ENCODE peak calls at places on chromosomes 12 and 14, in eight cellular contexts. G is coronary artery, Y is epithelial cell of esophagus, M is type B pancreatic cell, D is progenitor cell of endocrine pancreas, F is A549, X is endothelial cell, K is MM.1S. I is an unnamed sample.

GRCh38 chr12:113768850-113769249 is 197.3 kb downstream of the RBM19 start:
- DNase-seq in F (no peak), X (no peak), M (no peak), Y (no peak), G (no peak), D (no peak), K (no peak), I (no peak)

GRCh38 chr12:3164454-3165310 is 87.5 kb downstream of the TSPAN9 start:
- DNase-seq in K (no peak), D (no peak), X (no peak), F (no peak), M (no peak), Y (no peak), G (no peak), I (no peak)

GRCh38 chr12:115478505-115478904 is 794.5 kb upstream of the TBX3 start:
- DNase-seq in M (no peak), G (no peak), F (no peak), K (no peak), D (no peak), X (no peak), Y (no peak), I (no peak)

GRCh38 chr12:124302807-124303578 is 8.1 kb downstream of the RFLNA start:
- DNase-seq in K (no peak), M (no peak), F (no peak), D (no peak), Y (no peak), G (no peak), X (no peak), I (no peak)

GRCh38 chr12:82522762-82523161 is 163.9 kb upstream of the TMTC2 start:
- DNase-seq in X (no peak), G (no peak), K (no peak), D (no peak), F (no peak), M (no peak), Y (no peak), I (no peak)

GRCh38 chr14:71856199-71856919 is 75.9 kb upstream of the RGS6 start:
- DNase-seq in X (no peak), G (no peak), Y (peak), F (no peak), D (no peak), M (no peak), K (peak), I (no peak)

GRCh38 chr14:98548071-98548686 is 723.8 kb downstream of the BCL11B start:
- DNase-seq in G (no peak), M (no peak), Y (peak), X (no peak), F (no peak), D (no peak), K (no peak), I (no peak)

GRCh38 chr14:72787841-72788240 is 106.1 kb downstream of the DPF3 start:
- DNase-seq in M (no peak), G (peak), F (no peak), K (no peak), Y (no peak), X (no peak), D (no peak), I (no peak)

GRCh38 chr12:100221523-100221922 is 20.9 kb downstream of the ACTR6 start:
- DNase-seq in G (no peak), M (no peak), X (no peak), D (no peak), K (no peak), Y (no peak), F (no peak), I (no peak)

GRCh38 chr12:64609543-64610091 is 678 bp upstream of the RASSF3 start:
- DNase-seq in Y (no peak), F (peak), X (peak), K (peak), D (no peak), M (no peak), G (no peak), I (no peak)

GRCh38 chr12:24739094-24739779 is 209.7 kb downstream of the BCAT1 start:
- DNase-seq in K (no peak), D (no peak), F (no peak), M (no peak), X (no peak), Y (peak), G (no peak), I (no peak)

GRCh38 chr12:132178314-132178713 is 34.1 kb downstream of the NOC4L start:
- DNase-seq in Y (no peak), M (no peak), K (no peak), D (no peak), X (no peak), G (no peak), F (no peak), I (no peak)

GRCh38 chr12:75706786-75707605 is 195.6 kb upstream of the KRR1 start:
- DNase-seq in D (no peak), Y (peak), G (no peak), M (no peak), K (no peak), F (no peak), X (no peak), I (no peak)

GRCh38 chr14:64387232-64387737 is 868 bp upstream of the MTHFD1 start:
- DNase-seq in D (no peak), Y (peak), G (no peak), F (peak), K (no peak), M (peak), X (peak), I (no peak)

GRCh38 chr14:21133896-21134295 is 22.0 kb downstream of the OR5AU1 start:
- DNase-seq in X (no peak), F (no peak), D (no peak), Y (no peak), K (no peak), M (no peak), G (no peak), I (no peak)

GRCh38 chr14:21136024-21136423 is 19.8 kb downstream of the OR5AU1 start:
- DNase-seq in G (no peak), K (peak), X (no peak), Y (peak), M (no peak), D (no peak), F (peak), I (no peak)
- TF ChIP-seq CTCF in G (peak), K (peak), X (peak), Y (peak), M (peak), D (peak), F (peak), I (peak)

DNA sequence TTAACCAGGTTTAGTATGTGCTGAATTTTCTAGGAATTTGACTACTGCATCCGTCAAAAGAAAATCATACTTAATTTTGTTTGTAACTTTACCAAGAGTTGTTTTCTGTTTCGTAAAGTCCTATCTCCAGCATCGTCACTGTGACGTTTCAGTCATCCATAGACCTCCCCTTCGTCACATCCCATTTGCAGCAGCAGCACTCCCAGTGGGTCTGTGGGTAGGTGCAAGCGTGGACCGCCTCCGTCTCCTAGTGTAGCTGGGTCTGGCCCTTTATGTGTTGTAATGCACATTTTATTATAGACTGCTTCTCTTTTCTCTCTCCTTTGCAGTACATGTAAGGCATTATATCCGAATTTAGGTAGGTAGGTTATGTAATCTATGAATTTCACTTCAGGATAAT is 41.0 kb downstream of the EVL start:
- DNase-seq in G (no peak), D (no peak), Y (no peak), M (no peak), K (no peak), F (no peak), X (no peak), I (no peak)
- TF ChIP-seq CTCF in G (no peak), D (no peak), Y (no peak), M (peak), K (no peak), F (no peak), X (no peak), I (no peak)

GRCh38 chr14:22929104-22929847 is at the start of gene PRMT5:
- DNase-seq in X (peak), Y (peak), K (peak), G (peak), M (peak), F (peak), D (peak), I (peak)
- TF ChIP-seq CTCF in X (no peak), Y (no peak), K (no peak), G (no peak), M (no peak), F (no peak), D (no peak), I (no peak)

DNA sequence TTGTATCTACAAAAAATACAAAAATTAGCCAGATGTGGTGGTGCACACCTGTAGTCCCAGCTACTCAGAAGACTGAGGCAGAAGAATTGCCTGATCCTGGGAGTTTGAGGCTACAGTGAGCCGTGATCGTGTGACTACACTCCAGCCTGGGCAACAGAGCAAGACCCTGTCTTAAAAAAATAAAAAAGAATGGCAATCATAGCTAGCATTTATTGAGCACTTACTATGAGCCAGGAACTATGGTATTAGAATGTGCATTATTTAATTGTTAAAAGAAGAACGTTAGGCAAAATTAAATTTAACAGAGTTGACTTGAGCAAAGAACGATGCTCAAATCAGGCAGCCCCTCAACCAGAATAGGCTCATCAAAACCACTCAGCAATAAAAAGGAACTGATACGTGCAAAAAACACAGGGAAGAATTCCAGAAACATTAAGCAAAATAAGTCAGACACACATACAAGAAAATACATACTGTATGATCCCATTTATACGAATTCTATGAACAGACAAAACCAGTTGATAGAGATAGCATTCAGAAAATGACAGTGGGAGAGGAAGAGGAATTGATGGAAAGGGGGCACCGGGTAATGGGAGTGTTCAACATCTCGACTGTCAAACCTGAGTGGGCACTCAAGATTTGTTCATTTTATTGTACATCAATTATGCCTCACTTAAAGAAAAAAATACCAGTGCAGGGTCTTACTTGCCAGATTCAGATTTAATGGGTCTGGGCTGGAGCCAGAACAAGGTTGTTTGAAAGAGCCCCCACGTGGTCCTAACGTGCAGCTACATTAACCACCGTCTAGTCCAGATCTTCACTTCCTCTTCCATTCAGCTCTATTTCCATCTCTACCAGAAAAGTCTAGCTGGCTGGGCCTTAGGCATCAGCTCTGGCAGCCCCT is 8.0 kb downstream of the SCNN1A start:
- DNase-seq in D (no peak), Y (no peak), F (peak), K (peak), M (no peak), G (no peak), X (no peak), I (no peak)
- TF ChIP-seq CTCF in D (no peak), Y (peak), F (no peak), K (peak), M (peak), G (peak), X (no peak), I (peak)

GRCh38 chr12:47164730-47165439 is 85.1 kb upstream of the AMIGO2 start:
- DNase-seq in G (no peak), M (no peak), D (no peak), K (no peak), F (no peak), X (no peak), Y (no peak), I (no peak)
- TF ChIP-seq CTCF in G (no peak), M (peak), D (peak), K (no peak), F (no peak), X (no peak), Y (no peak), I (no peak)

GRCh38 chr12:58443273-58443980 is 476.9 kb downstream of the LRIG3 start:
- DNase-seq in F (peak), G (no peak), Y (peak), M (no peak), X (peak), D (no peak), K (peak), I (no peak)
- TF ChIP-seq CTCF in F (peak), G (peak), Y (peak), M (peak), X (peak), D (peak), K (peak), I (peak)

DNA sequence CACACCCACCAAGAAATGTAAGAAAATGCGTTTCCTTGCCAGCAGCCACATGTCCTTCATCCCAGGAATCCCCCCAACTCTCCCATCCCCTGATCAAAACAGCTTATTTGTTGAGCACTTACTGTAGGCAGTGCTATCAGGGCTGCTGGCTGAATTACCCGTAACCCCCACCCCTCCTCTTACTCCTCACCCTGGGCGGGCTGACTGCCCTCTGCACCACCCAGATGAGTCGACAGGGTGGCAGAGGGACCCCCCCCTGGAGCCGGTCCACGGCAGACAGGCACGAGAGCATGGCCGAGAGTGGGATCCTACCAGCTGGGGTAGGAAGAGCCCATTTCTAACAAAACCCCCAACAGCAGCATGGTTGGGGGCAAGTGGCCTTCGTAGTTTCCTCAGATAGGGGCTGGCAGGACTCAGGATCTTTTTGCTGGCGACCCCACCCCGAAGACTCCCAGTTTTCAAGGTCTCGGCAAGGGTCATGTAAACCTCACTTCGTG is 1.1 kb upstream of the RHOF start:
- DNase-seq in K (no peak), F (no peak), X (no peak), M (no peak), Y (no peak), D (no peak), G (no peak), I (no peak)
- TF ChIP-seq CTCF in K (no peak), F (no peak), X (no peak), M (no peak), Y (no peak), D (no peak), G (no peak), I (no peak)

I was measured in D721Med.